ENCODE peak calls at places on chromosomes 13 and 19, in seven cellular contexts. One of them, this sample, is unnamed.

GRCh38 chr13:29703421-29703820 is 107.9 kb upstream of the SLC7A1 start:
- DNase-seq in tibial nerve: no peak
- DNase-seq in stimulated activated naive CD4-positive, alpha-beta T cell: no peak
- DNase-seq in Right ventricle myocardium superior: no peak
- DNase-seq in mucosa of descending colon: no peak
- DNase-seq in brain pericyte: no peak
- DNase-seq in osteoblast: no peak
- DNase-seq in this sample: no peak

GRCh38 chr13:99281811-99282263 is 23.7 kb upstream of the GPR18 start:
- DNase-seq in osteoblast: peak; percentile 26
- DNase-seq in stimulated activated naive CD4-positive, alpha-beta T cell: peak; percentile 27
- DNase-seq in brain pericyte: no peak
- DNase-seq in Right ventricle myocardium superior: peak; percentile 80
- DNase-seq in tibial nerve: peak; percentile 70
- DNase-seq in mucosa of descending colon: peak; percentile 85
- DNase-seq in this sample: no peak

GRCh38 chr13:44396963-44397580 is 23.4 kb downstream of the SERP2 start:
- DNase-seq in stimulated activated naive CD4-positive, alpha-beta T cell: no peak
- DNase-seq in mucosa of descending colon: no peak
- DNase-seq in brain pericyte: peak; percentile 44
- DNase-seq in Right ventricle myocardium superior: peak; percentile 63
- DNase-seq in tibial nerve: no peak
- DNase-seq in osteoblast: peak; percentile 86
- DNase-seq in this sample: peak; percentile 93

GRCh38 chr13:77333521-77334083 is 6.7 kb upstream of the MYCBP2 start:
- DNase-seq in stimulated activated naive CD4-positive, alpha-beta T cell: no peak
- DNase-seq in brain pericyte: no peak
- DNase-seq in osteoblast: no peak
- DNase-seq in Right ventricle myocardium superior: no peak
- DNase-seq in mucosa of descending colon: no peak
- DNase-seq in tibial nerve: no peak
- DNase-seq in this sample: peak; percentile 59

GRCh38 chr19:7989071-7989575 is 16.3 kb downstream of the ELAVL1 start:
- DNase-seq in brain pericyte: no peak
- DNase-seq in stimulated activated naive CD4-positive, alpha-beta T cell: no peak
- DNase-seq in tibial nerve: no peak
- DNase-seq in mucosa of descending colon: peak; percentile 46
- DNase-seq in osteoblast: peak; percentile 65
- DNase-seq in Right ventricle myocardium superior: peak; percentile 40
- DNase-seq in this sample: peak; percentile 62

GRCh38 chr19:46614114-46614701 is 10.7 kb downstream of the PTGIR start:
- DNase-seq in stimulated activated naive CD4-positive, alpha-beta T cell: peak; percentile 73
- DNase-seq in osteoblast: peak; percentile 98
- DNase-seq in brain pericyte: no peak
- DNase-seq in tibial nerve: peak; percentile 81
- DNase-seq in mucosa of descending colon: peak; percentile 81
- DNase-seq in Right ventricle myocardium superior: peak; percentile 92
- DNase-seq in this sample: peak; percentile 88

GRCh38 chr13:97568850-97569249 is 134.9 kb downstream of the RAP2A start:
- DNase-seq in brain pericyte: no peak
- DNase-seq in stimulated activated naive CD4-positive, alpha-beta T cell: no peak
- DNase-seq in osteoblast: no peak
- DNase-seq in Right ventricle myocardium superior: no peak
- DNase-seq in mucosa of descending colon: no peak
- DNase-seq in tibial nerve: no peak
- DNase-seq in this sample: peak; percentile 66

GRCh38 chr19:46983097-46983496 is 36.5 kb upstream of the NPAS1 start:
- DNase-seq in stimulated activated naive CD4-positive, alpha-beta T cell: no peak
- DNase-seq in mucosa of descending colon: no peak
- DNase-seq in osteoblast: no peak
- DNase-seq in brain pericyte: no peak
- DNase-seq in Right ventricle myocardium superior: no peak
- DNase-seq in tibial nerve: no peak
- DNase-seq in this sample: no peak

GRCh38 chr13:42946927-42947326 is 45.1 kb downstream of the EPSTI1 start:
- DNase-seq in tibial nerve: no peak
- DNase-seq in stimulated activated naive CD4-positive, alpha-beta T cell: no peak
- DNase-seq in osteoblast: peak; percentile 78
- DNase-seq in brain pericyte: no peak
- DNase-seq in Right ventricle myocardium superior: no peak
- DNase-seq in mucosa of descending colon: no peak
- DNase-seq in this sample: no peak

GRCh38 chr19:27529158-27529557 is 1683.8 kb downstream of the UQCRFS1 start:
- DNase-seq in osteoblast: no peak
- DNase-seq in brain pericyte: no peak
- DNase-seq in tibial nerve: no peak
- DNase-seq in Right ventricle myocardium superior: no peak
- DNase-seq in stimulated activated naive CD4-positive, alpha-beta T cell: no peak
- DNase-seq in mucosa of descending colon: no peak
- DNase-seq in this sample: no peak

This sample was measured in islet precursor cell.